ENCODE peak calls at places on chromosomes 7 and 10, in seven cellular contexts. B, D, V, W, J, A and Y are unnamed samples.

GRCh38 chr7:6530626-6531491 is 20.4 kb downstream of the GRID2IP start:
- DNase-seq in B (no peak), D (no peak), V (peak; percentile 54), W (no peak), J (no peak), A (no peak), Y (peak; percentile 76)

GRCh38 chr7:29106128-29106988 is 40.0 kb downstream of the CPVL start:
- DNase-seq in B (peak; percentile 60), D (peak; percentile 51), V (peak; percentile 82), W (peak; percentile 46), J (peak; percentile 69), A (peak; percentile 21), Y (peak; percentile 49)

GRCh38 chr10:129417882-129418281 is 49.2 kb upstream of the MGMT start:
- DNase-seq in B (no peak), D (no peak), V (no peak), W (no peak), J (peak; percentile 31), A (no peak), Y (no peak)

GRCh38 chr7:119335405-119335804 is 937.6 kb upstream of the KCND2 start:
- DNase-seq in B (no peak), D (no peak), V (no peak), W (no peak), J (no peak), A (no peak), Y (no peak)

GRCh38 chr10:113523071-113523470 is 29.8 kb upstream of the HABP2 start:
- DNase-seq in B (no peak), D (no peak), V (peak; percentile 16), W (no peak), J (no peak), A (no peak), Y (no peak)

GRCh38 chr7:4716946-4717694 is 35.0 kb downstream of the FOXK1 start:
- DNase-seq in B (no peak), D (no peak), V (no peak), W (no peak), J (no peak), A (no peak), Y (no peak)

GRCh38 chr7:149036676-149037075 is 8.4 kb upstream of the PDIA4 start:
- DNase-seq in B (no peak), D (no peak), V (no peak), W (no peak), J (no peak), A (no peak), Y (no peak)

GRCh38 chr7:6035165-6035564 is 4.0 kb downstream of the ANKRD61 start:
- DNase-seq in B (no peak), D (no peak), V (no peak), W (no peak), J (no peak), A (no peak), Y (no peak)

GRCh38 chr10:5094265-5095205 is at the start of gene AKR1C3:
- DNase-seq in B (peak; percentile 65), D (no peak), V (peak; percentile 84), W (no peak), J (peak; percentile 77), A (peak; percentile 27), Y (peak; percentile 60)

GRCh38 chr7:130156140-130156539 is 49.1 kb downstream of the TMEM209 start:
- DNase-seq in B (no peak), D (no peak), V (no peak), W (no peak), J (no peak), A (no peak), Y (no peak)
- H3K4ac ChIP-seq in B (no peak overlapping the region), D (no peak overlapping the region), V (no peak overlapping the region), W (no peak overlapping the region), J (no peak overlapping the region), A (no peak overlapping the region), Y (no peak overlapping the region)

GRCh38 chr10:50558368-50558767 is 65.4 kb downstream of the SGMS1 start:
- DNase-seq in B (no peak), D (no peak), V (no peak), W (no peak), J (no peak), A (no peak), Y (no peak)
- H3K4ac ChIP-seq in B (peak overlapping the region; percentile 0), D (no peak overlapping the region), V (no peak overlapping the region), W (no peak overlapping the region), J (no peak overlapping the region), A (no peak overlapping the region), Y (no peak overlapping the region)

DNA sequence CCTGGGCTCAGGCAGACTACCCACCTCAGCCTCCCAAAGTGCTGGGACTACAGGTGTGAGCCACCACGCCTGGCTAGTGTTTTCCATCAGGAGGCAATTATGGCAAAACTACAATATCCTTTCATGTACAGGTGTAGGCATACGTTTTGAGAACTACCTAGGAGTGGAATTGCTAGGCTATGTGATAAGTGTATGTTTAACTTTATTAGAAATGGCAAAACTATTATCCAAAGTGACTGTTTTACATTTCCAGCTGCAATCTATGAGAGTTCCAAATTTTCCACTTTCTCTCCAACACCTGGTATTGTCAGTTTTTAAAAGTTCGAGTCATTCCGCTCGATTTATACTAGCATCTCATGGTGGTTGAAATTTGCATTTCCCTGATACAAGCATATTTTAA is 59.0 kb downstream of the ZMYND11 start:
- DNase-seq in B (no peak), D (no peak), V (no peak), W (no peak), J (no peak), A (no peak), Y (no peak)
- H3K4ac ChIP-seq in B (no peak overlapping the region), D (no peak overlapping the region), V (no peak overlapping the region), W (no peak overlapping the region), J (no peak overlapping the region), A (no peak overlapping the region), Y (no peak overlapping the region)

GRCh38 chr7:63117-63480 is 129.3 kb upstream of the FAM20C start:
- DNase-seq in B (no peak), D (no peak), V (no peak), W (no peak), J (no peak), A (no peak), Y (no peak)
- H3K4ac ChIP-seq in B (no peak overlapping the region), D (no peak overlapping the region), V (no peak overlapping the region), W (peak overlapping the region; percentile 19), J (no peak overlapping the region), A (no peak overlapping the region), Y (no peak overlapping the region)

GRCh38 chr7:30206942-30207341 is 72.2 kb downstream of the MTURN start:
- DNase-seq in B (no peak), D (no peak), V (no peak), W (no peak), J (no peak), A (no peak), Y (no peak)
- H3K4ac ChIP-seq in B (no peak overlapping the region), D (no peak overlapping the region), V (no peak overlapping the region), W (no peak overlapping the region), J (no peak overlapping the region), A (no peak overlapping the region), Y (no peak overlapping the region)

DNA sequence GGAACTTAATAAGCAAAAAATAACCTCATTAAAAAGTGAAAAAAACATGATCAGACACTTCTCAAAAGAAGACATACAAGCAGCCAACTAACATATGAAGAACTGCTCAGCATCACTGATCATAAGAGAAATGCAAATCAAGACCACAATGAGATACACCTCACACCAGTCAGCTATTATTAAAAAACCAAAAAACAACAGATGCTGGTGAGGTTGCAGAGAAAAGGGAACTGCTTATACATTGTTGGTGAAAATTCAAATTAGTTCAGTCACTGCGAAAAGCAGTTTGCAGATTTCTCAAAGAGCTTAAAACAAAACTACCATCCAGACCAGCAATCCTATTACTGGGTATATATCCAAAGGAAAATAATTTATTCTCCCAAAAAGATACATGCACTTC is 513.3 kb downstream of the MDFIC start:
- DNase-seq in B (no peak), D (no peak), V (no peak), W (no peak), J (no peak), A (no peak), Y (no peak)
- H3K4ac ChIP-seq in B (no peak overlapping the region), D (no peak overlapping the region), V (no peak overlapping the region), W (no peak overlapping the region), J (no peak overlapping the region), A (no peak overlapping the region), Y (no peak overlapping the region)

GRCh38 chr10:86870679-86871078 is 86.7 kb downstream of the MMRN2 start:
- DNase-seq in B (no peak), D (no peak), V (no peak), W (no peak), J (no peak), A (no peak), Y (no peak)

GRCh38 chr10:86871563-86872183 is 85.7 kb downstream of the MMRN2 start:
- DNase-seq in B (peak; percentile 58), D (no peak), V (peak; percentile 95), W (no peak), J (no peak), A (no peak), Y (peak; percentile 58)

GRCh38 chr10:86868353-86868752 is 89.1 kb downstream of the MMRN2 start:
- DNase-seq in B (peak; percentile 47), D (no peak), V (peak; percentile 97), W (peak; percentile 39), J (peak; percentile 84), A (peak; percentile 79), Y (peak; percentile 92)

GRCh38 chr10:86876748-86877147 is 80.7 kb downstream of the MMRN2 start:
- DNase-seq in B (peak; percentile 79), D (no peak), V (no peak), W (no peak), J (peak; percentile 94), A (no peak), Y (no peak)

DNA sequence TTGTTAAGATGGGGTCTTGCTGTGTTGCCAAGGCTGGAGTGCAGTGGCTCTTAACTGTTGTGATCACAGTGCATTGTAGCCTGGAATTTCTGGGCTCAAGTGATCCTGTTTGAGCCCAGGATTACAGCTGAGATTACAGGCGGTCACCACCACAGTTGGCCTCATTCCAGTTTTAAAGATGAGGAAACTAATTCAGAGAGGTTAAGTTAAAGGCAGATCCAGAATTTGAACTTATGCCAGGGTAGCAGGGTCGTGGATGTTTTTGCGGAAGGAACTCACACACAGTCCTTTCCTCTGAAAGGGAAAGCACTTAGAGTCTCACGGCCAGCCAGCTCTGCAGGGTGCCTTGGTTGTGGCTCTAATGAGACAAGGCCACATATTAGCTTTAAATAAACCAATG is 84.7 kb downstream of the MMRN2 start:
- DNase-seq in B (no peak), D (no peak), V (peak; percentile 79), W (no peak), J (peak; percentile 75), A (no peak), Y (no peak)
- H3K4ac ChIP-seq in B (no peak overlapping the region), D (peak overlapping the region; percentile 84), V (peak overlapping the region; percentile 62), W (no peak overlapping the region), J (no peak overlapping the region), A (no peak overlapping the region), Y (no peak overlapping the region)

DNA sequence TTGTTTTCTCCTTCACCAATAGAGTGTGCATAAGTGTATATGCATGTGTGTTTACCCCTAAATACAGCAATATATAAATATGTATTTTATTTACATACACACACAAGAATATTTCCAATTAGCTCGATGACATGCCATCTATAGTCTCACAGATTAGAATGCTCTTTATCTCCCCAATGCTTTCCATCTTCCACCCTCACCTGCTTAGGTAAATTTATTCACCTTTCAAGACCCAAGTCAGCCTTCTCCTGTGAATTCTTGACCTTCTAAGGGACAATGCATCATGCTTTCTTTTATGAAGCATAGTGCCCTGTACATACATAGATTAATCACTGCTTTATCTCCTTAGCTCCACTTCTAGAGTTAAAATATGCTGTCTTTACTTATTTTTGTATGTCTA is 49.7 kb downstream of the SEMA3A start:
- DNase-seq in B (no peak), D (no peak), V (peak; percentile 48), W (no peak), J (no peak), A (no peak), Y (no peak)
- H3K4ac ChIP-seq in B (no peak overlapping the region), D (no peak overlapping the region), V (no peak overlapping the region), W (no peak overlapping the region), J (peak overlapping the region; percentile 40), A (no peak overlapping the region), Y (no peak overlapping the region)